ENCODE peak calls at places on chromosomes 12 and 14, in five cellular contexts. W is H1, U is WTC11, L is HepG2, Q is K562. T is an unnamed sample.

GRCh38 chr12:54429014-54429471 is 10.0 kb upstream of the ITGA5 start:
- DNase-seq in L (peak), Q (no peak), U (no peak), W (no peak), T (no peak)

GRCh38 chr14:84202486-84202885 is 1327.5 kb upstream of the FLRT2 start:
- DNase-seq in W (no peak), U (no peak), Q (no peak), L (no peak), T (no peak)

GRCh38 chr14:101005447-101005846 is 101.9 kb upstream of the RTL1 start:
- DNase-seq in U (no peak), Q (no peak), L (no peak), W (no peak), T (no peak)

GRCh38 chr12:95412826-95413311 is 61.1 kb upstream of the METAP2 start:
- DNase-seq in Q (no peak), U (no peak), L (no peak), W (no peak), T (no peak)

GRCh38 chr12:65232490-65233077 is 45.9 kb upstream of the MSRB3 start:
- DNase-seq in W (no peak), Q (no peak), L (no peak), U (no peak), T (no peak)

GRCh38 chr14:35695647-35696046 is 113.4 kb downstream of the RALGAPA1 start:
- DNase-seq in U (no peak), W (no peak), Q (no peak), L (no peak), T (no peak)

GRCh38 chr12:93868771-93869170 is 191.6 kb downstream of the CRADD start:
- DNase-seq in Q (no peak), L (no peak), W (no peak), U (no peak), T (no peak)

GRCh38 chr14:104878582-104878981 is 13.5 kb downstream of the CEP170B start:
- DNase-seq in L (no peak), Q (no peak), U (no peak), W (no peak), T (no peak)

GRCh38 chr12:24839268-24839791 is 109.6 kb downstream of the BCAT1 start:
- DNase-seq in L (no peak), Q (no peak), W (no peak), U (no peak), T (peak)

GRCh38 chr12:52517888-52518287 is 2.3 kb downstream of the KRT5 start:
- DNase-seq in W (no peak), L (no peak), Q (no peak), U (no peak), T (no peak)

GRCh38 chr14:36344211-36344610 is 23.8 kb upstream of the MBIP start:
- DNase-seq in U (no peak), W (no peak), L (no peak), Q (no peak), T (no peak)

GRCh38 chr12:10365716-10366433 is 24.0 kb downstream of the KLRK1 start:
- DNase-seq in L (no peak), Q (peak), U (no peak), W (no peak), T (no peak)

DNA sequence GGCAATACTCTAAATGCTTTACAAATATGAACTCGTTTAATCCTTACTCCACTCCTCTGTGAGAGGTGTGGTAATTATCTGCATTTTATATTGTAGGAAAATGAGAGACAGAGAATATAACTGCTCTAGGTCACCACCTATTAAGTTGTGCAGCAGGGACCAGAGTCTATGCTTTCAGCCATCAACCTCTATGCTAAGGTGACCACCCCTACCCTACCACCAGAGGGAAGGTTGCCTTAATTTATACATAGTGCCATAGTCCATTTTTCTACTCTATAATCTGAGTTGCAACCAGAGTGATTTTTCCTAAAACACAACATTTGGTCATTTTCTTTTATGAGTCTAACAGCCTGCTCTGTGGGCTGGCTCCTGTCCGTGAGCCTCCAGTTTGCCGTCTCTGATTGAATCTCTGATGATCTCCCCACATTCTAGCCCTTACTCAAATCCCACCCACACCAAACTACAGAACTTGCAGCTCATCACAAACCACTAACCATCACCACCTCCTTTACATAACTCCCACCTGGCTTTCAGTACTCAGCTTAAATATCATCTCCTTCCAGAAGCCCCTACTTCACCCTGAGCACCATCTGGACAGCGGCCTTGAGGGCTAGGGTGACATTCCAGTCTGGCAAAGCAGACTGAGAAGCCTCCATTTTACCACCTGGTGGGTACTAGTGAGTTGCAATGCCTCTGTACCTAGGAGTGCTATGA is 126.6 kb downstream of the PPM1H start:
- DNase-seq in Q (no peak), L (no peak), U (no peak), W (no peak), T (no peak)
- TF ChIP-seq CREB1 in Q (no peak), L (no peak), U (no peak), W (no peak), T (no peak)

GRCh38 chr14:88095791-88096190 is 90.9 kb downstream of the GPR65 start:
- DNase-seq in U (no peak), L (no peak), W (no peak), Q (no peak), T (no peak)
- TF ChIP-seq SP1 in U (no peak), L (no peak), W (no peak), Q (no peak), T (no peak)

GRCh38 chr12:23628836-23629235 is 320.6 kb downstream of the SOX5 start:
- DNase-seq in W (no peak), U (no peak), L (no peak), Q (no peak), T (no peak)
- TF ChIP-seq CREB1 in W (no peak), U (no peak), L (no peak), Q (no peak), T (no peak)

DNA sequence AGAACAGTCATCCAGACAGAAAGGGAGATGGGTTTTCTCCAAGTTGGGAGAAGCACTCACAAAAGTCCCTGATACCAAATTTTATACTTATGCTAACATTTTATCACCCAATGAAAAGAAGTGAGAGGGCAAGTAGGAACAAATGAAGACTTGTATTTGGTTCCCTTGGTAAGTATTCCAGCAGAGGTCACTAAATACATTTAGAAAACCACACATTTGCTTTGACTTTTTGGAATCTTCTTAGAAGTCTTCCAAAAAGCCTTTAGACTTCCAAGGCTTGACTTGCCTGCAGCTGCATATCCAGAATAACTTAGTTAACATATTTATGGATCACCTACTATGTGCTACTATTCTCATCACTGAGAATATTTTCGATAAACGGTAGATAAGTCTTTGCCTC is 3.1 kb upstream of the GYS2 start:
- DNase-seq in U (no peak), L (no peak), Q (no peak), W (no peak), T (no peak)
- TF ChIP-seq SP1 in U (no peak), L (no peak), Q (no peak), W (no peak), T (no peak)

DNA sequence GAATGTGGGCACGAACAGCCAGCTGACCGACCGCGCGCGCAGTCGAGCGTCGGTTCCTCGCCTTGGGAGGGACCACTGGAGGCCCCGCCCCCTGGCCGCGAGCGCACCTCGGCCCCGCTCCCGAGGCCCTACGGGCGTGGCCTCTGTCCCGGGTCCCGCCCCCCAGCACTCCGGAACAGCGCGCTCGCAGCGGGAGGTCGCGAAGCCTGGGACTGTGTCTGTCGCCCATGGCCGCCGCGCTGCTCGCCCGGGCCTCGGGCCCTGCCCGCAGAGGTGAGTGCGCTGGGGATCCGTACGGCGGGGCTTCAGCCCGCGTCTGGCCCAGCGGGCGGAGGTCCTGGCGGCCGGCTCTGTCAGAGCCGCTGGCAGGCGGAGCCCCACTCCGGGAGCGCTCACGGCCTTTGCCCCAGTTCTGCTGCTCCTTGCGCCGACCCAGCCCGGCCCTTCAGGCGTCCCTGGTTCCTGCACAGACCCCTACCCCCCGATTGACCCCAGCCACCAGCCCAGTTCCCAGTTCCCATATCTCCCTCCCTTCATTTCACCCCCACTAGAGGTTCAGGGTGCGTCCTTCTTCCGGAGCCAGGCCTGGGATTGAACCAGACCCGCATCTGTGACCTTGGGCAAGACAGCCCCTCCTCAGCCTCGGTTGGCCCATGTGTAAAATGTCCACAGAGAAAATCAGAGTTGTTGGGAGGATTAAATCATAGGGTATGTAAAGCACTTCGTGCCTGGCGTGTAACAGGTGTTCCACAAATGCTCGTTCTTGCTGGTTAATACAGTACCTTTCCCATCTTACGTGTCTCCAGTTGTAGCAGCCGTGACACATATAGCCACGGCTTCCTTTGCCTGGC is at the start of gene ACADS:
- DNase-seq in Q (peak), W (no peak), U (peak), L (peak), T (peak)
- TF ChIP-seq CREB1 in Q (no peak), W (no peak), U (no peak), L (no peak), T (peak)

GRCh38 chr12:112389228-112389627 is 7.0 kb upstream of the HECTD4 start:
- DNase-seq in U (no peak), L (no peak), W (no peak), Q (no peak), T (no peak)

GRCh38 chr12:112393328-112393727 is 11.1 kb upstream of the HECTD4 start:
- DNase-seq in U (no peak), L (no peak), W (no peak), Q (no peak), T (no peak)
- TF ChIP-seq SP1 in U (no peak), L (no peak), W (no peak), Q (no peak), T (no peak)